ENCODE peak calls at places on chromosomes 13 and 19, in four cellular contexts. One of them, this sample, is unnamed.
A peak's percentile ranks its signal among the peaks of the same experiment; 100 is the strongest.

GRCh38 chr13:44068169-44068568 is 188.5 kb downstream of the LACC1 start:
- DNase-seq in ELR: peak; percentile 81
- DNase-seq in GM12865: no peak
- DNase-seq in ureter: no peak
- DNase-seq in this sample: no peak

GRCh38 chr19:29671393-29672076 is 6.3 kb downstream of the PLEKHF1 start:
- DNase-seq in ureter: peak; percentile 82
- DNase-seq in GM12865: peak; percentile 98
- DNase-seq in ELR: peak; percentile 21
- DNase-seq in this sample: peak; percentile 27

GRCh38 chr13:106734185-106734584 is 166.2 kb upstream of the ARGLU1 start:
- DNase-seq in ELR: no peak
- DNase-seq in GM12865: no peak
- DNase-seq in ureter: no peak
- DNase-seq in this sample: no peak

GRCh38 chr19:5719274-5719960 is 529 bp downstream of the LONP1 start:
- DNase-seq in ELR: peak; percentile 54
- DNase-seq in GM12865: peak; percentile 36
- DNase-seq in ureter: no peak
- DNase-seq in this sample: peak; percentile 38

GRCh38 chr13:97141564-97142005 is 80.5 kb upstream of the MBNL2 start:
- DNase-seq in ureter: peak; percentile 74
- DNase-seq in GM12865: peak; percentile 37
- DNase-seq in ELR: peak; percentile 92
- DNase-seq in this sample: peak; percentile 69

GRCh38 chr19:45528149-45528743 is 21.0 kb downstream of the VASP start:
- DNase-seq in GM12865: no peak
- DNase-seq in ureter: no peak
- DNase-seq in ELR: peak; percentile 58
- DNase-seq in this sample: no peak

GRCh38 chr19:42323852-42324654 is 1.4 kb upstream of the MEGF8 start:
- DNase-seq in ELR: peak; percentile 26
- DNase-seq in GM12865: peak; percentile 27
- DNase-seq in ureter: no peak
- DNase-seq in this sample: peak; percentile 42

GRCh38 chr13:74575729-74576125 is 441.5 kb upstream of the KLF12 start:
- DNase-seq in GM12865: peak; percentile 9
- DNase-seq in ELR: peak; percentile 68
- DNase-seq in ureter: peak; percentile 60
- DNase-seq in this sample: peak; percentile 4

GRCh38 chr19:27876489-27876888 is 1336.5 kb downstream of the UQCRFS1 start:
- DNase-seq in GM12865: no peak
- DNase-seq in ureter: no peak
- DNase-seq in ELR: no peak
- DNase-seq in this sample: no peak

GRCh38 chr13:47598340-47598911 is 402.6 kb downstream of the SUCLA2 start:
- DNase-seq in GM12865: no peak
- DNase-seq in ureter: no peak
- DNase-seq in ELR: peak; percentile 43
- DNase-seq in this sample: no peak

GRCh38 chr13:88643233-88643632 is 972.1 kb downstream of the SLITRK5 start:
- DNase-seq in ureter: no peak
- DNase-seq in GM12865: no peak
- DNase-seq in ELR: no peak
- DNase-seq in this sample: no peak

GRCh38 chr19:9498183-9498902 is at the start of gene ZNF560:
- DNase-seq in GM12865: no peak
- DNase-seq in ELR: peak; percentile 2
- DNase-seq in ureter: no peak
- DNase-seq in this sample: no peak

This sample was measured in NB4.